ENCODE peak calls at places on chromosomes 2 and 18, in five cellular contexts. D, R, K, S and T are unnamed samples.

GRCh38 chr2:24509840-24510239 is 18.8 kb downstream of the NCOA1 start:
- DNase-seq in S (no peak), R (no peak), K (no peak), D (no peak), T (no peak)

GRCh38 chr2:107068502-107068901 is 182.5 kb upstream of the ST6GAL2 start:
- DNase-seq in R (no peak), D (no peak), S (peak), K (no peak), T (no peak)

GRCh38 chr2:98946875-98947274 is 10.8 kb upstream of the CRACDL start:
- DNase-seq in K (no peak), R (no peak), S (no peak), D (no peak), T (no peak)

GRCh38 chr18:50286391-50287027 is 983 bp downstream of the CXXC1 start:
- DNase-seq in K (peak), S (peak), R (peak), D (no peak), T (no peak)

GRCh38 chr2:25042321-25043240 is 705 bp downstream of the EFR3B start:
- DNase-seq in R (peak), D (no peak), K (peak), S (no peak), T (peak)

GRCh38 chr18:36420826-36421225 is 123.3 kb downstream of the FHOD3 start:
- DNase-seq in S (no peak), D (no peak), R (no peak), K (no peak), T (no peak)

GRCh38 chr18:49728542-49728941 is 84.8 kb downstream of the ACAA2 start:
- DNase-seq in R (no peak), D (no peak), K (peak), S (no peak), T (no peak)

GRCh38 chr2:16035747-16036745 is 95.7 kb downstream of the MYCN start:
- DNase-seq in K (no peak), D (no peak), S (no peak), R (no peak), T (no peak)

GRCh38 chr2:16763493-16763899 is 97.9 kb upstream of the CYRIA start:
- DNase-seq in S (no peak), R (no peak), D (no peak), K (peak), T (no peak)

GRCh38 chr2:159462201-159462785 is 154.1 kb downstream of the BAZ2B start:
- DNase-seq in R (peak), D (no peak), S (no peak), K (no peak), T (no peak)

GRCh38 chr18:70322928-70323327 is 34.1 kb downstream of the SOCS6 start:
- DNase-seq in S (no peak), K (peak), R (peak), D (no peak), T (no peak)

GRCh38 chr2:33022989-33023731 is 76.4 kb downstream of the LTBP1 start:
- DNase-seq in D (no peak), R (peak), S (no peak), K (peak), T (no peak)

GRCh38 chr18:48934400-48934707 is 16.4 kb downstream of the SMAD7 start:
- DNase-seq in D (no peak), R (no peak), K (no peak), S (no peak), T (no peak)

GRCh38 chr2:174702541-174702940 is 61.7 kb downstream of the CHRNA1 start:
- DNase-seq in K (no peak), S (no peak), D (no peak), R (no peak), T (no peak)

GRCh38 chr18:8040021-8040420 is 472.9 kb downstream of the PTPRM start:
- DNase-seq in S (no peak), R (no peak), K (no peak), D (no peak), T (no peak)

GRCh38 chr2:223528036-223528435 is 74.1 kb downstream of the SCG2 start:
- DNase-seq in R (peak), K (no peak), S (no peak), D (no peak), T (no peak)

GRCh38 chr2:132691556-132691955 is 21.6 kb upstream of the LYPD1 start:
- DNase-seq in K (no peak), D (no peak), S (no peak), R (no peak), T (no peak)

GRCh38 chr2:60555794-60556161 is 2.3 kb upstream of the BCL11A start:
- DNase-seq in D (no peak), S (no peak), K (no peak), R (no peak), T (no peak)

GRCh38 chr2:16625759-16626158 is 39.9 kb downstream of the CYRIA start:
- DNase-seq in D (no peak), S (no peak), K (no peak), R (no peak), T (peak)

GRCh38 chr2:8487461-8487932 is 194.4 kb upstream of the ID2 start:
- DNase-seq in D (no peak), K (no peak), S (no peak), R (no peak), T (peak)

GRCh38 chr2:84850471-84850870 is 30.4 kb downstream of the TRABD2A start:
- DNase-seq in S (no peak), D (no peak), R (no peak), K (no peak), T (peak)

GRCh38 chr2:138814123-138814883 is 34.1 kb upstream of the NXPH2 start:
- DNase-seq in S (no peak), K (peak), D (no peak), R (no peak), T (no peak)

GRCh38 chr2:127419448-127420038 is 1.3 kb downstream of the PROC start:
- DNase-seq in R (no peak), D (no peak), S (no peak), K (no peak), T (peak)

GRCh38 chr18:50240083-50240563 is 26.2 kb downstream of the CFAP53 start:
- DNase-seq in S (no peak), K (peak), D (no peak), R (no peak), T (no peak)

GRCh38 chr2:85865539-85866164 is 23.1 kb downstream of the ST3GAL5 start:
- DNase-seq in S (no peak), R (peak), K (no peak), D (no peak), T (no peak)

GRCh38 chr2:86223098-86223681 is 23.9 kb downstream of the MRPL35 start:
- DNase-seq in D (no peak), K (no peak), R (peak), S (no peak), T (peak)

GRCh38 chr18:8699948-8700347 is 5.4 kb upstream of the MTCL1 start:
- DNase-seq in K (no peak), S (no peak), D (no peak), R (peak), T (peak)

GRCh38 chr2:46458763-46459505 is 20.4 kb upstream of the TMEM247 start:
- DNase-seq in R (no peak), S (no peak), D (no peak), K (no peak), T (no peak)

GRCh38 chr2:131154071-131154531 is 49.0 kb downstream of the PLEKHB2 start:
- DNase-seq in K (peak), D (no peak), R (peak), S (peak), T (no peak)

GRCh38 chr18:58247363-58247834 is 203.4 kb downstream of the NEDD4L start:
- DNase-seq in K (no peak), D (no peak), S (no peak), R (peak), T (no peak)

GRCh38 chr2:145692971-145693478 is 1173.1 kb upstream of the ZEB2 start:
- DNase-seq in S (no peak), K (peak), D (no peak), R (peak), T (no peak)

GRCh38 chr2:202122975-202123765 is 50.1 kb downstream of the KIAA2012 start:
- DNase-seq in R (peak), D (no peak), K (no peak), S (no peak), T (no peak)

GRCh38 chr2:68363731-68364130 is 1.4 kb upstream of the PLEK start:
- DNase-seq in R (no peak), D (no peak), K (no peak), S (no peak), T (no peak)

GRCh38 chr2:68366083-68366560 is 1.0 kb downstream of the PLEK start:
- DNase-seq in S (no peak), D (no peak), R (no peak), K (no peak), T (no peak)

GRCh38 chr2:68362749-68363148 is 2.3 kb upstream of the PLEK start:
- DNase-seq in D (no peak), S (no peak), R (no peak), K (no peak), T (no peak)

GRCh38 chr2:68367918-68368656 is 3.0 kb downstream of the PLEK start:
- DNase-seq in R (no peak), D (no peak), K (no peak), S (no peak), T (no peak)

GRCh38 chr2:68365087-68365486 is at the start of gene PLEK:
- DNase-seq in S (peak), D (no peak), R (no peak), K (no peak), T (peak)
- TF ChIP-seq POLR2A in S (peak), D (peak), R (no peak), K (no peak), T (no peak)

GRCh38 chr2:28588231-28588725 is 92.4 kb downstream of the PLB1 start:
- DNase-seq in D (no peak), K (no peak), R (no peak), S (no peak), T (peak)
- TF ChIP-seq CTCF in D (no peak), K (no peak), R (no peak), S (no peak), T (no peak)

DNA sequence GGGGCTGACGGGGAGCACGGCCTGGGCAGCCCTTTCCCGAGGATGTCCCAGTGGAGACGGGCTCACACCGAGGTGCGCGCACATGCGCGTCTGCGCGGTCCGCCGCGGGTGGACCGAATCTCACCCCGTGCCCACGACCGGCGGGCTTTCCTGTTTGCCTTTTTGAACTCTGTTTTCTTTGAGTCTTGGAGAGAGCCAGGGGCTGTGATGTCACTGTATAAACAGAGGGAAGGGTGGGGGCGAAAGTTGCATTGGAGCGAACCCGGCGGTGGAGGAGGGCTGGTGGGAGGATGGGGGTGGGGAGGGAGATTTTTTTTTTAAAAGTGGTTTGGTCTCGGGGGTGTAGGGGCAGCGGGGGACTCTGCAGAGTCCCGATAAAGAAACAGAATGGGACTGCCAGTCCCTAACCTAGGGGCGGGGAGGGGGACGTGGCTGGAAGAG is 141.2 kb upstream of the CTAGE1 start:
- DNase-seq in R (peak), D (no peak), K (peak), S (peak), T (no peak)
- H3K4me3 ChIP-seq in R (peak), D (peak), K (peak), S (peak), T (no peak)

GRCh38 chr18:12423393-12423792 is 15.7 kb downstream of the PRELID3A start:
- DNase-seq in S (no peak), K (no peak), D (no peak), R (no peak), T (no peak)

GRCh38 chr18:12421732-12422131 is 14.0 kb downstream of the PRELID3A start:
- DNase-seq in D (no peak), K (no peak), S (no peak), R (no peak), T (no peak)

GRCh38 chr18:12423820-12424219 is 16.1 kb downstream of the PRELID3A start:
- DNase-seq in K (no peak), D (no peak), R (no peak), S (no peak), T (no peak)

GRCh38 chr18:12422936-12423335 is 15.2 kb downstream of the PRELID3A start:
- DNase-seq in R (no peak), S (no peak), K (peak), D (no peak), T (no peak)

DNA sequence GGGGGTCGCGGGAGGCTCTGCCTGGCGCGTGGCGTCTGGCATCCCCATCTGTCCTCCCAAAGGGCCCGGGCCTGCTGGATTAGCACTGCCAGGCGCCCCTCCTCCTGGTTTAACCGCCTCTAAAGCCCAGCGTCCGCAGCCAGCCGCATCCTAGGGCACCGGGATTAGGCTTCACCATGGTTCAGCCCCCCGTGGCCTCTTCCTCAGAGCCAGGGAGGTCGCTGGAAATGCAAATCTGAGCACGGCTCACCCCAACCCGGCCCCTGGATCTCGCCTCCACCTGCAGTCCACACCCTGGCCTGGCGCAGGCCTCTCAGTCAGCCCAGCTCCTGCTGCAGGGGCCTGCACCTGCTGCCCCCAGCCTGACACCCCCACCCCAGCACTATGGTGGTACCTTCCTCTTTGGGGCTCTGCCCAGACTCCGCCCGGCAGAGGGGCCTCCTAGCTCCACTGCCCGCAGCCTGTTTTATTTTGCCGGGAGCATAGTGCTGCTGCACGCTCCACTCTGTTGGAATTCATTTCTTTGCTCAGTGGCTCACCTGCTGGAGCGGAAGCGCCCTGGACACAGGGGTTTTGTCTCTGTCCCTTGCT is 13.2 kb downstream of the PRELID3A start:
- DNase-seq in S (no peak), D (no peak), K (no peak), R (no peak), T (no peak)
- TF ChIP-seq POLR2A in S (no peak), D (no peak), K (no peak), R (no peak), T (no peak)

GRCh38 chr2:176873403-176873802 is 339.2 kb upstream of the HNRNPA3 start:
- DNase-seq in K (no peak), S (no peak), R (peak), D (no peak), T (no peak)
- TF ChIP-seq CTCF in K (no peak), S (no peak), R (no peak), D (no peak), T (no peak)